ENCODE peak calls at places on chromosomes 4 and X, in eight cellular contexts. U, Y, J, D, W, L, H and X are unnamed samples.

GRCh38 chrX:39011454-39012204 is 210.4 kb downstream of the MID1IP1 start:
- DNase-seq in W (no peak), J (no peak), L (peak), D (no peak), U (no peak), Y (peak), H (no peak), X (no peak)

GRCh38 chrX:10697552-10697951 is 77.2 kb upstream of the MID1 start:
- DNase-seq in W (no peak), U (no peak), H (no peak), D (no peak), L (no peak), J (no peak), Y (no peak), X (no peak)

GRCh38 chr4:87622303-87622702 is 14.0 kb downstream of the DSPP start:
- DNase-seq in J (no peak), L (no peak), Y (no peak), D (no peak), U (no peak), H (no peak), W (no peak), X (no peak)

GRCh38 chr4:180698550-180698949 is 1544.7 kb upstream of the TENM3 start:
- DNase-seq in J (no peak), D (no peak), H (no peak), Y (no peak), L (no peak), W (no peak), U (no peak), X (no peak)

GRCh38 chr4:32624943-32625603 is 1904.9 kb downstream of the PCDH7 start:
- DNase-seq in J (no peak), D (no peak), L (no peak), Y (no peak), U (no peak), W (no peak), H (no peak), X (no peak)

GRCh38 chr4:2298548-2298991 is 36.7 kb upstream of the MXD4 start:
- DNase-seq in W (no peak), U (peak), Y (no peak), H (no peak), D (no peak), L (no peak), J (no peak), X (peak)

GRCh38 chr4:13559414-13559813 is 15.1 kb upstream of the NKX3-2 start:
- DNase-seq in Y (no peak), L (no peak), W (peak), J (no peak), H (no peak), U (no peak), D (no peak), X (no peak)

GRCh38 chrX:48002929-48003328 is 860 bp downstream of the ZNF182 start:
- DNase-seq in H (no peak), U (no peak), W (no peak), J (no peak), L (no peak), D (no peak), Y (no peak), X (no peak)

GRCh38 chrX:2708601-2709200 is 17.6 kb downstream of the CD99 start:
- DNase-seq in H (no peak), J (no peak), W (no peak), L (no peak), Y (no peak), D (no peak), U (no peak), X (no peak)

GRCh38 chr4:186472948-186473347 is 82.4 kb downstream of the MTNR1A start:
- DNase-seq in Y (no peak), J (no peak), W (peak), L (no peak), H (peak), U (no peak), D (no peak), X (no peak)

GRCh38 chr4:162497564-162498167 is 333.9 kb upstream of the FSTL5 start:
- DNase-seq in D (no peak), L (no peak), W (peak), Y (no peak), J (no peak), H (peak), U (no peak), X (no peak)

GRCh38 chr4:186812592-186812991 is 88.9 kb upstream of the FAT1 start:
- DNase-seq in J (no peak), D (no peak), U (no peak), W (no peak), Y (no peak), H (no peak), L (no peak), X (no peak)

GRCh38 chr4:186982160-186982559 is 258.5 kb upstream of the FAT1 start:
- DNase-seq in J (no peak), U (no peak), D (no peak), W (no peak), H (no peak), Y (no peak), L (no peak), X (no peak)

GRCh38 chrX:24732705-24733104 is 39.0 kb downstream of the POLA1 start:
- DNase-seq in Y (no peak), J (no peak), L (no peak), H (no peak), D (no peak), W (peak), U (no peak), X (no peak)

GRCh38 chr4:64771149-64771548 is 361.9 kb upstream of the TECRL start:
- DNase-seq in W (no peak), U (no peak), D (no peak), Y (no peak), L (no peak), J (no peak), H (no peak), X (no peak)
- H3K27ac ChIP-seq in W (no peak), U (no peak), D (no peak), Y (no peak), L (no peak), J (no peak), H (no peak), X (no peak)

DNA sequence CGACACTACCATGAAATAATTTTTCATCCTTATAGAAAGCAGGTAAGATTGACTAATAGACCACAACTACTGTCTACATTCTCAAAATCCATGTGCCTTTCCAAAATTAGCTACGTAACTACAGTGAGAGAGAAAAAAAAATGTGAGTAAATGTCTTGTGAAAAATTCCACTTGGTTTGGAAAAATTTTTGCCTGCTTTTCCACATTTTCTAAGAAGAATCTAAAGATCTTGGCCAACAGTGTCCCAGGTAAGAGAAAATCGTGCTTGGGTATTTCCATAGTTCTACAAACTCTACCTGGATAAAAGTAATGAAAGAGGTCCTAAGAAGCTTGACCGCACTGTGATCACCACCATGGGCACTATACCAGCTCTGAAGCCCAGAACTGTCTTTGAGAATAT is 1.4 kb upstream of the CLCN3 start:
- DNase-seq in U (no peak), D (no peak), J (no peak), Y (no peak), H (no peak), W (no peak), L (no peak), X (no peak)
- H3K27ac ChIP-seq in U (peak), D (peak), J (peak), Y (peak), H (peak), W (no peak), L (peak), X (peak)

GRCh38 chr4:15109583-15109982 is 107.3 kb downstream of the CPEB2 start:
- DNase-seq in W (no peak), Y (no peak), D (no peak), H (no peak), L (no peak), U (no peak), J (no peak), X (no peak)
- H3K27ac ChIP-seq in W (no peak), Y (no peak), D (no peak), H (no peak), L (no peak), U (no peak), J (no peak), X (no peak)

DNA sequence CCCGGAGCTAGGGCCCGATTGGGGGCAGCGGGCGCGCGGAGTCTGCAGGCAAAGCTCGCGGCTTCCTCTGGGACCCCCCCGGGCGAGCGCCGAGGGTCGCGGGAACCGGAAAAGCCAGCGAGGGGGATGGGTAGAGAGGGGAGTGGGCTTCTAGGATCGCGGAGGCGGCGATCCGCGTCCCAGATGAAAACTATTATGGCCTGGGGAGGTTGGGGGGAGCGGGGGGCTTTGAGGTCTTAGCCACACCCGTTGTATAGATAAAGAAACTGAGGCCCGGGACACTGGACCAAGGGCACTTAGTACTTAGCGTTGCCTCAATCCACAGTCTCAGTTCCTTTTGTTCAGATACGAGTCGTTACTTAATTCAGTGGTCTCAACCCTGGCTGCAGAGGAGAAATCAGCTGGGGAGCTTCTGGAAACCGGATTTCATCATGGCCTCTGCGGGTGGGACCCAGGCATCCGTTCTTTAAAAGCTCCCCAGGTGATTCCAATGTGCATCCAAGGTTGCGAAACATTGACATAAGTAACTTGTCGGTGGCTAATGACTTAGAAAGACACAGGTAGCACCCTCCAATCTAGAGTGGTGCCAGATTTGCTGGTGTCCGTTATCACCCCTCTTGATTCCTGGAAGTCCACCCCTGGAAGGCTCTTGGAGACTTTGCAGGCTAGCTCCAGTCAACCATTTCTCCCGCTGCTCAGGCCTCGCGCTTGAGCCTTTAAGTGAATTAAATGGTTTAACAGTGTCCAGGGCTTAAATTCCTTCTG is 90.7 kb downstream of the GEMIN8 start:
- DNase-seq in Y (no peak), W (no peak), J (no peak), H (no peak), U (no peak), L (no peak), D (no peak), X (no peak)
- H3K27ac ChIP-seq in Y (no peak), W (no peak), J (peak), H (peak), U (no peak), L (no peak), D (peak), X (no peak)

DNA sequence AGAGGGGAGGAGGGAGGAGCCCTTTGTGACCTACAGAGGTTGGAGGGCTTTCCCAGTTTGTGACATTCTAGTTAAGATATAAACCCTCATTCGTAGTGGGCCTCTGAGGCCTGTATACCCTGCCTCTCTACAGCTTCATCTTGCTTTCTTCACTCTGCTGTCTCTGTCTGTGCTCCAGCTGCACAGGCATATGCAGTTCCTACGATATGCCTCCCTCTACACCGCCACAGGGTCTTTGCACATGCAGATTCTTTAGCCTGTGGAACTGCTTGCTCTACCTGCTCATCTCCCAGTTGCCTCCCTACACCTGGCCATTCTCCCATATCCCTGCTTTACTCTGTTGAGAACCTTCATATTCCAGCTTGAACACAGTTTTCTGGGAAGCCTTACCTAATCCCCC is 38.1 kb downstream of the SLIT2 start:
- DNase-seq in J (no peak), U (no peak), H (no peak), L (no peak), D (no peak), Y (no peak), W (no peak), X (no peak)
- H3K27ac ChIP-seq in J (peak), U (no peak), H (no peak), L (no peak), D (no peak), Y (no peak), W (no peak), X (no peak)

GRCh38 chr4:107993969-107994368 is 4.3 kb downstream of the HADH start:
- DNase-seq in U (no peak), H (no peak), L (no peak), J (no peak), Y (no peak), D (no peak), W (no peak), X (no peak)

GRCh38 chr4:107997794-107998193 is 8.1 kb downstream of the HADH start:
- DNase-seq in W (no peak), Y (no peak), U (no peak), H (no peak), D (no peak), L (no peak), J (no peak), X (no peak)

GRCh38 chr4:107994894-107995293 is 5.2 kb downstream of the HADH start:
- DNase-seq in H (no peak), D (no peak), U (no peak), L (no peak), W (no peak), Y (no peak), J (no peak), X (no peak)

GRCh38 chr4:107999932-108000539 is 10.3 kb downstream of the HADH start:
- DNase-seq in D (no peak), Y (no peak), L (no peak), U (no peak), W (no peak), H (no peak), J (no peak), X (no peak)

GRCh38 chr4:107997001-107997788 is 7.5 kb downstream of the HADH start:
- DNase-seq in Y (no peak), U (peak), L (peak), J (no peak), D (no peak), H (no peak), W (peak), X (no peak)
- H3K27ac ChIP-seq in Y (peak), U (peak), L (peak), J (peak), D (peak), H (no peak), W (no peak), X (no peak)